ENCODE peak calls at places on chromosomes 7 and 10, in seven cellular contexts. V is EL; F is A549; H is AG04450; I is ELR; R is stimulated activated CD4-positive, alpha-beta T cell treated with anti-CD3 and anti-CD28 coated beads, TNF-alpha, amount 100 ng/mL, for 24 hours; N is cardiac fibroblast. Y is an unnamed sample.

GRCh38 chr10:124075116-124075955 is 18.1 kb downstream of the CHST15 start:
- DNase-seq in I (no peak), R (no peak), V (no peak), N (no peak), H (no peak), F (no peak), Y (no peak)

GRCh38 chr10:121070257-121070656 is 219.1 kb downstream of the WDR11 start:
- DNase-seq in I (no peak), F (peak; percentile 22), R (no peak), N (no peak), V (no peak), H (no peak), Y (peak; percentile 66)

GRCh38 chr10:100562806-100563293 is 27.1 kb downstream of the HIF1AN start:
- DNase-seq in N (peak; percentile 51), I (peak; percentile 62), V (peak; percentile 67), R (no peak), H (no peak), F (peak; percentile 47), Y (peak; percentile 36)

GRCh38 chr10:132360766-132361447 is 28.9 kb downstream of the LRRC27 start:
- DNase-seq in V (no peak), N (no peak), H (no peak), F (peak; percentile 44), R (no peak), I (peak; percentile 33), Y (no peak)

GRCh38 chr10:67969875-67970274 is 85.4 kb downstream of the SIRT1 start:
- DNase-seq in V (no peak), F (no peak), R (no peak), N (no peak), H (no peak), I (no peak), Y (no peak)

GRCh38 chr10:101653536-101653935 is 41.4 kb downstream of the FBXW4 start:
- DNase-seq in F (no peak), I (no peak), N (no peak), V (no peak), R (no peak), H (no peak), Y (no peak)

GRCh38 chr10:1171586-1171985 is 115.4 kb downstream of the WDR37 start:
- DNase-seq in V (no peak), F (no peak), R (no peak), H (no peak), I (no peak), N (no peak), Y (no peak)

GRCh38 chr7:137471128-137471527 is 127.6 kb upstream of the PTN start:
- DNase-seq in N (no peak), H (no peak), V (no peak), F (no peak), R (no peak), I (no peak), Y (no peak)